ENCODE peak calls at places on chromosome 22, in six cellular contexts. One of them, this sample, is unnamed.
A peak's percentile ranks its signal among the peaks of the same experiment; 100 is the strongest.

GRCh38 chr22:25748704-25749103 is 6.7 kb downstream of the MYO18B start:
- DNase-seq in brain microvascular endothelial cell: no peak
- DNase-seq in fibroblast of lung: no peak
- DNase-seq in upper lobe of right lung: no peak
- DNase-seq in kidney: no peak
- DNase-seq in CD4-positive, CD25-positive, alpha-beta regulatory T cell: no peak
- DNase-seq in this sample: no peak

GRCh38 chr22:23192133-23192532 is 11.8 kb downstream of the BCR start:
- DNase-seq in kidney: peak; percentile 82
- DNase-seq in CD4-positive, CD25-positive, alpha-beta regulatory T cell: no peak
- DNase-seq in upper lobe of right lung: peak; percentile 84
- DNase-seq in fibroblast of lung: no peak
- DNase-seq in brain microvascular endothelial cell: no peak
- DNase-seq in this sample: peak; percentile 50

GRCh38 chr22:26995222-26995621 is 337.8 kb downstream of the MIAT start:
- DNase-seq in kidney: no peak
- DNase-seq in CD4-positive, CD25-positive, alpha-beta regulatory T cell: no peak
- DNase-seq in fibroblast of lung: no peak
- DNase-seq in brain microvascular endothelial cell: no peak
- DNase-seq in upper lobe of right lung: no peak
- DNase-seq in this sample: no peak

GRCh38 chr22:28710889-28711285 is 30.7 kb downstream of the CHEK2 start:
- DNase-seq in upper lobe of right lung: no peak
- DNase-seq in kidney: no peak
- DNase-seq in fibroblast of lung: peak; percentile 40
- DNase-seq in brain microvascular endothelial cell: peak; percentile 24
- DNase-seq in CD4-positive, CD25-positive, alpha-beta regulatory T cell: no peak
- DNase-seq in this sample: no peak

GRCh38 chr22:24105018-24105360 is 76.3 kb upstream of the SUSD2 start:
- DNase-seq in fibroblast of lung: peak; percentile 28
- DNase-seq in kidney: peak; percentile 18
- DNase-seq in upper lobe of right lung: no peak
- DNase-seq in CD4-positive, CD25-positive, alpha-beta regulatory T cell: no peak
- DNase-seq in brain microvascular endothelial cell: no peak
- DNase-seq in this sample: peak; percentile 71

GRCh38 chr22:27629908-27630733 is 171.4 kb downstream of the MN1 start:
- DNase-seq in kidney: no peak
- DNase-seq in brain microvascular endothelial cell: no peak
- DNase-seq in upper lobe of right lung: no peak
- DNase-seq in CD4-positive, CD25-positive, alpha-beta regulatory T cell: no peak
- DNase-seq in fibroblast of lung: no peak
- DNase-seq in this sample: peak; percentile 48

GRCh38 chr22:35488513-35488912 is 52.1 kb upstream of the RASD2 start:
- DNase-seq in kidney: no peak
- DNase-seq in brain microvascular endothelial cell: no peak
- DNase-seq in CD4-positive, CD25-positive, alpha-beta regulatory T cell: no peak
- DNase-seq in fibroblast of lung: no peak
- DNase-seq in upper lobe of right lung: no peak
- DNase-seq in this sample: no peak

GRCh38 chr22:43077121-43077877 is 11.9 kb downstream of the TTLL1 start:
- DNase-seq in kidney: no peak
- DNase-seq in brain microvascular endothelial cell: no peak
- DNase-seq in CD4-positive, CD25-positive, alpha-beta regulatory T cell: no peak
- DNase-seq in fibroblast of lung: no peak
- DNase-seq in upper lobe of right lung: no peak
- DNase-seq in this sample: peak; percentile 74

GRCh38 chr22:22531770-22532546 is 11.9 kb upstream of the ZNF280A start:
- DNase-seq in upper lobe of right lung: no peak
- DNase-seq in fibroblast of lung: no peak
- DNase-seq in CD4-positive, CD25-positive, alpha-beta regulatory T cell: no peak
- DNase-seq in brain microvascular endothelial cell: no peak
- DNase-seq in kidney: no peak
- DNase-seq in this sample: no peak

GRCh38 chr22:46293591-46294260 is 2.9 kb upstream of the GTSE1 start:
- DNase-seq in kidney: no peak
- DNase-seq in fibroblast of lung: peak; percentile 56
- DNase-seq in brain microvascular endothelial cell: peak; percentile 28
- DNase-seq in CD4-positive, CD25-positive, alpha-beta regulatory T cell: no peak
- DNase-seq in upper lobe of right lung: no peak
- DNase-seq in this sample: peak; percentile 79

GRCh38 chr22:46542011-46542985 is 4.9 kb upstream of the CELSR1 start:
- DNase-seq in CD4-positive, CD25-positive, alpha-beta regulatory T cell: peak; percentile 66
- DNase-seq in brain microvascular endothelial cell: peak; percentile 47
- DNase-seq in kidney: peak; percentile 91
- DNase-seq in upper lobe of right lung: peak; percentile 90
- DNase-seq in fibroblast of lung: peak; percentile 50
- DNase-seq in this sample: peak; percentile 90

GRCh38 chr22:24001314-24001713 is 3.9 kb downstream of the GSTT4 start:
- DNase-seq in brain microvascular endothelial cell: no peak
- DNase-seq in kidney: no peak
- DNase-seq in fibroblast of lung: no peak
- DNase-seq in upper lobe of right lung: no peak
- DNase-seq in CD4-positive, CD25-positive, alpha-beta regulatory T cell: no peak
- DNase-seq in this sample: no peak

GRCh38 chr22:11598492-11599440 is 3929.2 kb upstream of the OR11H1 start:
- DNase-seq in CD4-positive, CD25-positive, alpha-beta regulatory T cell: no peak
- DNase-seq in upper lobe of right lung: no peak
- DNase-seq in brain microvascular endothelial cell: no peak
- DNase-seq in fibroblast of lung: no peak
- DNase-seq in kidney: peak; percentile 69
- DNase-seq in this sample: peak; percentile 62
- H3K27ac ChIP-seq in CD4-positive, CD25-positive, alpha-beta regulatory T cell: no peak overlapping the region
- H3K27ac ChIP-seq in upper lobe of right lung: no peak overlapping the region
- H3K27ac ChIP-seq in brain microvascular endothelial cell: no peak overlapping the region
- H3K27ac ChIP-seq in fibroblast of lung: no peak overlapping the region
- H3K27ac ChIP-seq in kidney: no peak overlapping the region
- H3K27ac ChIP-seq in this sample: no peak overlapping the region

GRCh38 chr22:20952544-20953341 is 14.3 kb upstream of the AIFM3 start:
- DNase-seq in brain microvascular endothelial cell: no peak
- DNase-seq in kidney: no peak
- DNase-seq in CD4-positive, CD25-positive, alpha-beta regulatory T cell: no peak
- DNase-seq in fibroblast of lung: no peak
- DNase-seq in upper lobe of right lung: no peak
- DNase-seq in this sample: no peak
- H3K27ac ChIP-seq in brain microvascular endothelial cell: no peak overlapping the region
- H3K27ac ChIP-seq in kidney: peak overlapping the region; percentile 54
- H3K27ac ChIP-seq in CD4-positive, CD25-positive, alpha-beta regulatory T cell: no peak overlapping the region
- H3K27ac ChIP-seq in fibroblast of lung: no peak overlapping the region
- H3K27ac ChIP-seq in upper lobe of right lung: no peak overlapping the region
- H3K27ac ChIP-seq in this sample: no peak overlapping the region

GRCh38 chr22:48920776-48921241 is 906.9 kb downstream of the BRD1 start:
- DNase-seq in CD4-positive, CD25-positive, alpha-beta regulatory T cell: no peak
- DNase-seq in kidney: no peak
- DNase-seq in brain microvascular endothelial cell: no peak
- DNase-seq in fibroblast of lung: no peak
- DNase-seq in upper lobe of right lung: peak; percentile 47
- DNase-seq in this sample: no peak

GRCh38 chr22:48923165-48923875 is 904.4 kb downstream of the BRD1 start:
- DNase-seq in kidney: no peak
- DNase-seq in upper lobe of right lung: peak; percentile 37
- DNase-seq in brain microvascular endothelial cell: no peak
- DNase-seq in CD4-positive, CD25-positive, alpha-beta regulatory T cell: no peak
- DNase-seq in fibroblast of lung: no peak
- DNase-seq in this sample: no peak

GRCh38 chr22:48919851-48920589 is 907.7 kb downstream of the BRD1 start:
- DNase-seq in brain microvascular endothelial cell: no peak
- DNase-seq in upper lobe of right lung: peak; percentile 49
- DNase-seq in fibroblast of lung: no peak
- DNase-seq in CD4-positive, CD25-positive, alpha-beta regulatory T cell: no peak
- DNase-seq in kidney: no peak
- DNase-seq in this sample: no peak

GRCh38 chr22:48919187-48919590 is 908.5 kb downstream of the BRD1 start:
- DNase-seq in CD4-positive, CD25-positive, alpha-beta regulatory T cell: no peak
- DNase-seq in kidney: no peak
- DNase-seq in brain microvascular endothelial cell: no peak
- DNase-seq in upper lobe of right lung: peak; percentile 59
- DNase-seq in fibroblast of lung: no peak
- DNase-seq in this sample: no peak

DNA sequence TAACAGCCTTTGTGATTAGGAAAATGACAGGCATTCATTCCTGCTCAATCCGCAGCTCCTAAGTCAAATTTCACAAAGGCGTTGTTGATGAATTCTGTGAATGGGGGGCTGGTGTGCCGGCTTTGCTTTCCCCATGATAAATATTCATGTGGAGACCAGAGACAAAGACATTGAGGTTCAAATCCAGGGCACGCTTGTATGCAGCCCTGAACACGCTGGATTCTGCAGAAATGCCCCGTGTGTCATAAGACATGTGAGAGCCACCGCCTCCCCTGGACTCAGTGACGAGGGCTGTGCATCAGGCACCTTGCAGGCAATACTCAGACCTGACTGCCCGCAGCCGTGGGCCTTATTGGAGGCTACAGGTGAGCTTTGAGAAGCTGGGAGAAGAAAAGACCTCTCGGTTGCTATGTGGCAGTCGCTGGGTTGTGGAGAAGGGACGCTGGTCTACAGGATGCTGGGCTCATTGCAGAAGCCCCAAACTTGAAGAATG is 906.2 kb downstream of the BRD1 start:
- DNase-seq in brain microvascular endothelial cell: no peak
- DNase-seq in upper lobe of right lung: peak; percentile 36
- DNase-seq in kidney: no peak
- DNase-seq in fibroblast of lung: no peak
- DNase-seq in CD4-positive, CD25-positive, alpha-beta regulatory T cell: no peak
- DNase-seq in this sample: no peak
- H3K27ac ChIP-seq in brain microvascular endothelial cell: no peak overlapping the region
- H3K27ac ChIP-seq in upper lobe of right lung: no peak overlapping the region
- H3K27ac ChIP-seq in kidney: no peak overlapping the region
- H3K27ac ChIP-seq in fibroblast of lung: no peak overlapping the region
- H3K27ac ChIP-seq in CD4-positive, CD25-positive, alpha-beta regulatory T cell: no peak overlapping the region
- H3K27ac ChIP-seq in this sample: no peak overlapping the region

DNA sequence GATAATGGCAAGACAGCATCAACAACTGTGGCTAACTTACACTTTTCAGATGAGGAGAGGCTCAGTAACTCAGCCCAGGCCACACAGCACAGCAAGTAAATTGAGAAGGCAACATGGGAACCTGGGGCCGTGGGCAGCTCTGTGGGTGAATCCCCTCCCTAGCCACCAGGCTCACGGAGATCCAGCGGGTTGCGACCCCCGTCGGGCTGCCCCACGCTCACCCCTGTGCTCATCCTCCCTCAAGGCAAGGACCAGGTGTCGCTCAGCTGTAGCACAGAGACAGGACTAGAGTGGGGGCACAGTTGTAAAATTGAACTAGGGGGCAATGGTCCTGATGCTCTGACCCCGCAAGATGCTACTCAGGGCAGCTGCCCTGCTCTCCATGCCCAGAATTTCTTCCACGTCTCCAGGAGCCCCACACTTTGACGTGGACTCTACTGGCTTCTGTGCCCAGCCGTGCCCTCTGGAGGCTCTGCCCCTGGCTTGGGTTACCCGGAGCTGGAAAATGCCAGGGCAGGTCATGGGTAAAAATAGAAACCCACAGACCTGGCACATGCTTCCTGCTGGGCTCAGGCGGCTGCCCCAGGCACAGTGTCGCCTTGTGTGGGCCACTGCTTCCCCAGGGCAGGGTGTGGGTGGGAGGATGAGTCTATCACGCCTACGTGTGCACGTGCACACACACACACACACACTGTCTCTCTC is 9.0 kb downstream of the TUBA8 start:
- DNase-seq in fibroblast of lung: no peak
- DNase-seq in upper lobe of right lung: peak; percentile 61
- DNase-seq in CD4-positive, CD25-positive, alpha-beta regulatory T cell: no peak
- DNase-seq in kidney: no peak
- DNase-seq in brain microvascular endothelial cell: no peak
- DNase-seq in this sample: peak; percentile 58
- H3K27ac ChIP-seq in fibroblast of lung: no peak overlapping the region
- H3K27ac ChIP-seq in upper lobe of right lung: no peak overlapping the region
- H3K27ac ChIP-seq in CD4-positive, CD25-positive, alpha-beta regulatory T cell: no peak overlapping the region
- H3K27ac ChIP-seq in kidney: no peak overlapping the region
- H3K27ac ChIP-seq in brain microvascular endothelial cell: no peak overlapping the region
- H3K27ac ChIP-seq in this sample: peak overlapping the region; percentile 89

DNA sequence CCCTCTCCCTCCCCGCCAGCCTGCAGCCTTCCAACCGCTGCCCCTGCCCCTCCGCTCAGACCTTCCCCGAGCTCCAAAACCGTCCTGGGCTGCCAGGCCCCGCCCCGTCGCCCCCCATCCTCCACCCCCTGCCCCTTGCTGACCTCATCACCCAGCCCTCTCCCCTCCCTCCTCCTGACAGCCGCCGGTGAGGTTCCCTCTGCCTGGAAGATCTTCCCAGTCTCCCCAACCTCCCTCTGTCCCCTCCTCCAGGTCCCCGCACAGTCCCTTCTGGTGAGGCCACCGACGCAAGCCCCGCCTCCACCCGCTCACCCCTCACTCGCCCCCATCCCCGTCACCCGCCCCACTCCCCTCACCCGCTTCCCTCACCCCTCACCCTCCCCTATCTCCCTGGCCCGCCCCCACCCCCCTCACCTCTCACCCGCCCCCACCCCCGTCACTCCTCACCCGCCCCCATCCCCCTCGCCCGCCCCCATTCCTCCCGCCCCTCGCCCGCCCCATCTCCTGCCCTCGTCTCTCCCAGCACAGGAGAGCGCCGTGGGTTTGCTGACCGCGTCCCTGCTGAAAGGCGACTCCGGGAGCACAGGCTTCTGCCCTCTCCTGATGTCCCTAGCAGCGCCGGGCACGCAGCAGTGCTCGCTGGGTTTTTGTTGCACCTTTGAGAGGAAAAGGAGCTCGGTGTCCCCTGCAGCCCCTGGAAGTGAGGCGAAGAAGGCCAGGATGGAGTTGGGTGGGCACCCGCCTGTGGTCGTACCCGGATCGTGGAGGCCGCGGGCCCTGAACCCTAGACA is 16.4 kb upstream of the UPK3A start:
- DNase-seq in CD4-positive, CD25-positive, alpha-beta regulatory T cell: no peak
- DNase-seq in brain microvascular endothelial cell: no peak
- DNase-seq in kidney: no peak
- DNase-seq in upper lobe of right lung: no peak
- DNase-seq in fibroblast of lung: no peak
- DNase-seq in this sample: peak; percentile 45
- H3K27ac ChIP-seq in CD4-positive, CD25-positive, alpha-beta regulatory T cell: no peak overlapping the region
- H3K27ac ChIP-seq in brain microvascular endothelial cell: no peak overlapping the region
- H3K27ac ChIP-seq in kidney: no peak overlapping the region
- H3K27ac ChIP-seq in upper lobe of right lung: no peak overlapping the region
- H3K27ac ChIP-seq in fibroblast of lung: no peak overlapping the region
- H3K27ac ChIP-seq in this sample: no peak overlapping the region

GRCh38 chr22:40401532-40401931 is 31.1 kb downstream of the SGSM3 start:
- DNase-seq in brain microvascular endothelial cell: no peak
- DNase-seq in kidney: no peak
- DNase-seq in fibroblast of lung: no peak
- DNase-seq in CD4-positive, CD25-positive, alpha-beta regulatory T cell: peak; percentile 77
- DNase-seq in upper lobe of right lung: no peak
- DNase-seq in this sample: no peak
- H3K27ac ChIP-seq in brain microvascular endothelial cell: no peak overlapping the region
- H3K27ac ChIP-seq in kidney: no peak overlapping the region
- H3K27ac ChIP-seq in fibroblast of lung: no peak overlapping the region
- H3K27ac ChIP-seq in CD4-positive, CD25-positive, alpha-beta regulatory T cell: peak overlapping the region; percentile 68
- H3K27ac ChIP-seq in upper lobe of right lung: no peak overlapping the region
- H3K27ac ChIP-seq in this sample: no peak overlapping the region

DNA sequence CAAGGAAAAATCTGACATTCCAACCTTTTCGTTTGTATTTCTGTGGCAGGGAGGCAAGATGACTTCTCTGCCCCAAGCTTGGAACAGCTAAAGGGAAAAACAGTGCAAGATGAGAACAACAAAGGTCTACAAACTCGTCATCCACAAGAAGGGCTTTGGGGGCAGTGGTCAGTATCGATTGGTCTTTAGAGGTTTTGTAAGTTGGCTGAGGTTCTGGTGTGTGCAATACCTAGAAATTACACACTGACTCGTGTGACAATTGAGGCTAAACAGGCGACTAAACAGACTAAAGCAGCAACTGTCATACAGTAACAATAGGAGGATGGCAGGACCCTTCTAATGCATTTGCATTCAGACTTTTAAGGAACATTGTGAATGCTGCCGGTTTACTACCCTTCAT is 994 bp downstream of the DEPDC5 start:
- DNase-seq in upper lobe of right lung: no peak
- DNase-seq in CD4-positive, CD25-positive, alpha-beta regulatory T cell: no peak
- DNase-seq in brain microvascular endothelial cell: no peak
- DNase-seq in kidney: no peak
- DNase-seq in fibroblast of lung: no peak
- DNase-seq in this sample: no peak
- H3K27ac ChIP-seq in upper lobe of right lung: peak overlapping the region; percentile 94
- H3K27ac ChIP-seq in CD4-positive, CD25-positive, alpha-beta regulatory T cell: peak overlapping the region; percentile 87
- H3K27ac ChIP-seq in brain microvascular endothelial cell: no peak overlapping the region
- H3K27ac ChIP-seq in kidney: no peak overlapping the region
- H3K27ac ChIP-seq in fibroblast of lung: no peak overlapping the region
- H3K27ac ChIP-seq in this sample: peak overlapping the region; percentile 38

This sample was measured in right cardiac atrium.